ENCODE peak calls at places on chromosomes 12 and 14, in eight cellular contexts. G is body of pancreas, Q is A549, E is HepG2, X is gastrocnemius medialis, R is heart left ventricle, B is stomach, I is ovary. W is an unnamed sample.

GRCh38 chr12:69415471-69416275 is 54.5 kb upstream of the FRS2 start:
- DNase-seq in I (peak; percentile 53), E (peak; percentile 68), R (peak; percentile 56), G (peak; percentile 64), Q (peak; percentile 69), B (peak; percentile 50), X (peak; percentile 41), W (no peak)

GRCh38 chr14:58133739-58134138 is 18.3 kb downstream of the ARMH4 start:
- DNase-seq in R (no peak), E (no peak), Q (peak; percentile 32), I (no peak), G (no peak), B (no peak), X (no peak), W (no peak)

GRCh38 chr14:85471744-85472143 is 58.2 kb upstream of the FLRT2 start:
- DNase-seq in I (no peak), Q (peak; percentile 95), R (no peak), X (no peak), E (peak; percentile 77), B (no peak), G (peak; percentile 83), W (no peak)

GRCh38 chr14:100782516-100783320 is 43.2 kb upstream of the MEG3 start:
- DNase-seq in X (peak; percentile 1), R (no peak), I (no peak), E (peak; percentile 39), G (peak; percentile 11), Q (no peak), B (no peak), W (no peak)

GRCh38 chr12:2834581-2835491 is at the start of gene NRIP2:
- DNase-seq in B (no peak), E (no peak), I (peak; percentile 86), G (peak; percentile 18), Q (no peak), R (peak; percentile 52), X (no peak), W (no peak)

GRCh38 chr12:54358945-54359761 is 5.1 kb downstream of the GPR84 start:
- DNase-seq in G (peak; percentile 99), B (peak; percentile 95), I (peak; percentile 97), E (peak; percentile 98), R (peak; percentile 98), X (peak; percentile 99), Q (peak; percentile 100), W (no peak)

GRCh38 chr14:89672636-89673279 is 255.7 kb upstream of the FOXN3 start:
- DNase-seq in I (no peak), E (peak; percentile 39), G (peak; percentile 35), Q (no peak), R (peak; percentile 35), B (peak; percentile 57), X (no peak), W (no peak)

GRCh38 chr14:90551070-90551704 is 154.4 kb downstream of the CALM1 start:
- DNase-seq in R (no peak), G (no peak), Q (no peak), X (no peak), I (peak; percentile 83), E (no peak), B (no peak), W (no peak)

GRCh38 chr12:119202121-119202527 is 23.4 kb downstream of the HSPB8 start:
- DNase-seq in X (no peak), B (no peak), G (no peak), I (no peak), R (no peak), E (no peak), Q (no peak), W (no peak)

GRCh38 chr14:23728791-23729190 is 92.6 kb downstream of the DHRS2 start:
- DNase-seq in G (no peak), R (no peak), Q (no peak), E (no peak), X (no peak), B (no peak), I (no peak), W (no peak)

GRCh38 chr12:97535582-97535981 is 73.0 kb downstream of the RMST start:
- DNase-seq in X (no peak), G (no peak), Q (no peak), E (no peak), R (no peak), B (no peak), I (no peak), W (no peak)

GRCh38 chr12:31647106-31647505 is 12.4 kb upstream of the ETFBKMT start:
- DNase-seq in E (no peak), G (no peak), Q (no peak), B (peak; percentile 9), R (no peak), I (no peak), X (no peak), W (no peak)

GRCh38 chr12:59234391-59234790 is 314.1 kb upstream of the LRIG3 start:
- DNase-seq in R (no peak), B (no peak), G (no peak), E (no peak), X (no peak), Q (no peak), I (no peak), W (no peak)

GRCh38 chr14:61812347-61813100 is 50.3 kb downstream of the SNAPC1 start:
- DNase-seq in I (peak; percentile 20), B (no peak), Q (no peak), E (no peak), X (no peak), R (no peak), G (no peak), W (no peak)

GRCh38 chr14:100291305-100292075 is 14.8 kb downstream of the SLC25A29 start:
- DNase-seq in I (peak; percentile 15), B (no peak), X (no peak), G (no peak), Q (no peak), E (no peak), R (no peak), W (no peak)

GRCh38 chr12:22083167-22083566 is 37.1 kb downstream of the CMAS start:
- DNase-seq in G (no peak), B (no peak), Q (peak; percentile 36), E (peak; percentile 16), I (no peak), X (no peak), R (no peak), W (no peak)

GRCh38 chr14:23544511-23545447 is 6.8 kb downstream of the ZFHX2 start:
- DNase-seq in B (no peak), Q (no peak), R (peak; percentile 78), I (no peak), G (no peak), E (no peak), X (peak; percentile 57), W (no peak)

GRCh38 chr14:54594531-54594930 is 27.6 kb downstream of the SAMD4A start:
- DNase-seq in G (no peak), B (no peak), E (no peak), X (no peak), Q (no peak), I (no peak), R (no peak), W (no peak)

GRCh38 chr12:106113446-106114083 is 25.2 kb downstream of the NUAK1 start:
- DNase-seq in E (no peak), G (no peak), B (no peak), X (peak; percentile 78), R (no peak), Q (peak; percentile 76), I (no peak), W (no peak)

GRCh38 chr12:92949466-92949865 is 20.4 kb upstream of the EEA1 start:
- DNase-seq in R (no peak), X (no peak), Q (no peak), E (no peak), I (no peak), B (no peak), G (no peak), W (no peak)

GRCh38 chr12:99054601-99055128 is 409.6 kb downstream of the APAF1 start:
- DNase-seq in I (no peak), Q (no peak), G (no peak), R (no peak), B (no peak), X (no peak), E (no peak), W (no peak)

DNA sequence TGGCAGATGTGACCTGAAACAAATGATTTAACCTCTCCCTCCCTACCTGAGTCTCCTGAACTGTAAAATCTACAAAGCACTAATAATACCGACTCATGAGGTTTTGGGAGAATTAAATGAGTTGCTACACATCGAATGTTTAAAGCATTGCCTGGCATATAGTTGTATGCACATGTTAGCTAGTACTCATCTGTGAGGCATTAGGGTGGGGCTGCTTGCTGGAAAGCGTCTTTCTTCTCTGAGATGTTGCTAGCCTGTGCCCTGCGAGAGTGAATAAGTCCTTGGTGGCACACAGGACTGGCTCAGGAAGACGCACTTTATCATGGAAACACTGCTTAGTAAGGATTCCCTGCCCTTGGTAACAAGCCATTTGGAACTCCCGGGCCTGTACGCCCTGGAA is 6.1 kb downstream of the RAPGEF3 start:
- DNase-seq in G (no peak), E (no peak), Q (no peak), B (no peak), X (no peak), I (no peak), R (no peak), W (no peak)
- H3K27ac ChIP-seq in G (peak overlapping the region; percentile 83), E (no peak overlapping the region), Q (no peak overlapping the region), B (peak overlapping the region; percentile 88), X (peak overlapping the region; percentile 75), I (peak overlapping the region; percentile 36), R (peak overlapping the region; percentile 90), W (peak overlapping the region; percentile 66)

DNA sequence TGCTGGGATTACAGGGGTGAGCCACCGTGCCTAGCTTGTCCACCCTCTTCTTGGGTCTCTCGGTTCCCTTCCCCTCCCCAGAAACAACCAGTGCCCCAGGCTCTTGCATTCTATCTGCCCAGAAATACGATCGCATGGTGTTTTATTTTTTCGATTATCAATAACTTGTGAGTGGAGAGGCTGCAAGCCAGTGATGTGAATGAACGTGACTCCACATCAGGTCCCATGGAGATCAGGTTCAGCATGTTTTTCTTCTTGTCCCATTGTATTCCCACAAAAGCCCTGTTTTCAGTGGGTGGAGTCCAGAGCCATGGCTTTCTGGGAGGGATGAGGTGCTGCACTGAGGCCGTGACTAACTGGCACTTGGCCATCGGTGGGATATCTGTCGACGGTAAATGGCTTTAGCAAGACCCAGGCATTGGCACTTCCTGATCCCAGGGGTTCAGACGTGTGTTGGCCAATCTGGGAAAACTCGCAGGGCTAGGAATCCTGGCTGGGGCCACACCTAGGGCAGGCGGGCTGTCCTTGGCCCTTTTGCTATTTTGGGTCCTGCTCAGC is 12.7 kb upstream of the HNF1A start:
- DNase-seq in Q (no peak), R (no peak), G (no peak), E (no peak), B (no peak), I (no peak), X (no peak), W (no peak)
- TF ChIP-seq POLR2A in Q (no peak), R (no peak), G (no peak), E (no peak), B (no peak), I (no peak), X (no peak), W (no peak)

DNA sequence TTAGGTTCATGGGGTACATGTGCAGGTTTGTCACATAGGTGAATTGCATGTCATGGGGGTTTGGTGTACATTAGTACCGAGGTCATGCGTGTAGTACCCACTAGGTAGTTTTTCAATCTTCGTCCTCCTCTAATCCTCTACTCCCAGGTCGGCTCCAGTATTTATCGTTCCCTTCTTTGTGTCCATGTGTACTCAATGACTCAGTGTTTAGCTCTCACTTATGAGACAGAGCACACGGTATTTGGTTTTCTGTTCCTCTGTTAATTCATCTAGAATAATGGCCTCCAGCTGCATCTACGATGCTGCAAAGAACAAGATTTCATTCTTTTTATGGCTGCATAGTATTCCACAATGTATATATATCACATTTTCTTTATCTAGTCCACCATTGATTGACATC is 850.9 kb upstream of the MDGA2 start:
- DNase-seq in X (no peak), B (no peak), Q (no peak), R (no peak), I (no peak), G (no peak), E (no peak), W (no peak)
- TF ChIP-seq CTCF in X (no peak), B (no peak), Q (no peak), R (no peak), I (no peak), G (no peak), E (no peak), W (no peak)

GRCh38 chr12:88854260-88854659 is 274.0 kb upstream of the KITLG start:
- DNase-seq in B (no peak), I (no peak), E (peak; percentile 71), X (no peak), R (no peak), G (no peak), Q (peak; percentile 44), W (no peak)
- H3K27ac ChIP-seq in B (no peak overlapping the region), I (no peak overlapping the region), E (no peak overlapping the region), X (no peak overlapping the region), R (no peak overlapping the region), G (peak overlapping the region; percentile 41), Q (peak overlapping the region; percentile 46), W (no peak overlapping the region)